ENCODE peak calls at places on chromosomes 2 and 18, in eight cellular contexts. One of them, this sample, is unnamed.
A peak's percentile ranks its signal among the peaks of the same experiment; 100 is the strongest.

GRCh38 chr2:85111819-85112281 is 21.3 kb upstream of the TCF7L1 start:
- DNase-seq in K562: no peak
- DNase-seq in cortex of kidney: no peak
- DNase-seq in NCI-H1105 treated with DMSO at 0.1 percent for 48 hours: no peak
- DNase-seq in HT1080: peak; percentile 65
- DNase-seq in COR-L47: no peak
- DNase-seq in esophagus squamous epithelium: no peak
- DNase-seq in stimulated activated CD4-positive, alpha-beta T cell treated with anti-CD3 and anti-CD28 coated beads, Interleukin-12 subunit alpha, Interleukin-12 subunit beta, amount 100 ng/mL, for 4 hours: no peak
- DNase-seq in this sample: no peak

GRCh38 chr2:152594022-152594712 is 123.1 kb downstream of the PRPF40A start:
- DNase-seq in K562: peak; percentile 59
- DNase-seq in cortex of kidney: no peak
- DNase-seq in NCI-H1105 treated with DMSO at 0.1 percent for 48 hours: no peak
- DNase-seq in HT1080: no peak
- DNase-seq in COR-L47: no peak
- DNase-seq in esophagus squamous epithelium: no peak
- DNase-seq in stimulated activated CD4-positive, alpha-beta T cell treated with anti-CD3 and anti-CD28 coated beads, Interleukin-12 subunit alpha, Interleukin-12 subunit beta, amount 100 ng/mL, for 4 hours: no peak
- DNase-seq in this sample: no peak

GRCh38 chr2:24702800-24703199 is 90.4 kb downstream of the PTRHD1 start:
- DNase-seq in K562: no peak
- DNase-seq in cortex of kidney: no peak
- DNase-seq in NCI-H1105 treated with DMSO at 0.1 percent for 48 hours: no peak
- DNase-seq in HT1080: peak; percentile 83
- DNase-seq in COR-L47: no peak
- DNase-seq in esophagus squamous epithelium: no peak
- DNase-seq in stimulated activated CD4-positive, alpha-beta T cell treated with anti-CD3 and anti-CD28 coated beads, Interleukin-12 subunit alpha, Interleukin-12 subunit beta, amount 100 ng/mL, for 4 hours: no peak
- DNase-seq in this sample: no peak

GRCh38 chr2:99317156-99317872 is 16.3 kb upstream of the LYG1 start:
- DNase-seq in K562: no peak
- DNase-seq in cortex of kidney: no peak
- DNase-seq in NCI-H1105 treated with DMSO at 0.1 percent for 48 hours: no peak
- DNase-seq in HT1080: no peak
- DNase-seq in COR-L47: no peak
- DNase-seq in esophagus squamous epithelium: no peak
- DNase-seq in stimulated activated CD4-positive, alpha-beta T cell treated with anti-CD3 and anti-CD28 coated beads, Interleukin-12 subunit alpha, Interleukin-12 subunit beta, amount 100 ng/mL, for 4 hours: no peak
- DNase-seq in this sample: no peak

GRCh38 chr2:128304715-128305554 is 13.7 kb downstream of the HS6ST1 start:
- DNase-seq in K562: peak; percentile 86
- DNase-seq in cortex of kidney: no peak
- DNase-seq in NCI-H1105 treated with DMSO at 0.1 percent for 48 hours: peak; percentile 95
- DNase-seq in HT1080: peak; percentile 77
- DNase-seq in COR-L47: peak; percentile 91
- DNase-seq in esophagus squamous epithelium: no peak
- DNase-seq in stimulated activated CD4-positive, alpha-beta T cell treated with anti-CD3 and anti-CD28 coated beads, Interleukin-12 subunit alpha, Interleukin-12 subunit beta, amount 100 ng/mL, for 4 hours: no peak
- DNase-seq in this sample: no peak

GRCh38 chr2:205460217-205460616 is 222.1 kb upstream of the NRP2 start:
- DNase-seq in K562: no peak
- DNase-seq in cortex of kidney: no peak
- DNase-seq in NCI-H1105 treated with DMSO at 0.1 percent for 48 hours: no peak
- DNase-seq in HT1080: no peak
- DNase-seq in COR-L47: no peak
- DNase-seq in esophagus squamous epithelium: no peak
- DNase-seq in stimulated activated CD4-positive, alpha-beta T cell treated with anti-CD3 and anti-CD28 coated beads, Interleukin-12 subunit alpha, Interleukin-12 subunit beta, amount 100 ng/mL, for 4 hours: no peak
- DNase-seq in this sample: no peak

GRCh38 chr2:191657977-191658376 is 20.0 kb upstream of the NABP1 start:
- DNase-seq in K562: no peak
- DNase-seq in cortex of kidney: no peak
- DNase-seq in NCI-H1105 treated with DMSO at 0.1 percent for 48 hours: no peak
- DNase-seq in HT1080: peak; percentile 36
- DNase-seq in COR-L47: no peak
- DNase-seq in esophagus squamous epithelium: no peak
- DNase-seq in stimulated activated CD4-positive, alpha-beta T cell treated with anti-CD3 and anti-CD28 coated beads, Interleukin-12 subunit alpha, Interleukin-12 subunit beta, amount 100 ng/mL, for 4 hours: no peak
- DNase-seq in this sample: no peak

GRCh38 chr2:71655498-71655897 is 202.1 kb downstream of the DYSF start:
- DNase-seq in K562: no peak
- DNase-seq in cortex of kidney: no peak
- DNase-seq in NCI-H1105 treated with DMSO at 0.1 percent for 48 hours: no peak
- DNase-seq in HT1080: no peak
- DNase-seq in COR-L47: no peak
- DNase-seq in esophagus squamous epithelium: no peak
- DNase-seq in stimulated activated CD4-positive, alpha-beta T cell treated with anti-CD3 and anti-CD28 coated beads, Interleukin-12 subunit alpha, Interleukin-12 subunit beta, amount 100 ng/mL, for 4 hours: no peak
- DNase-seq in this sample: no peak

GRCh38 chr2:218577482-218578220 is 9.0 kb downstream of the CNOT9 start:
- DNase-seq in K562: no peak
- DNase-seq in cortex of kidney: no peak
- DNase-seq in NCI-H1105 treated with DMSO at 0.1 percent for 48 hours: no peak
- DNase-seq in HT1080: no peak
- DNase-seq in COR-L47: no peak
- DNase-seq in esophagus squamous epithelium: no peak
- DNase-seq in stimulated activated CD4-positive, alpha-beta T cell treated with anti-CD3 and anti-CD28 coated beads, Interleukin-12 subunit alpha, Interleukin-12 subunit beta, amount 100 ng/mL, for 4 hours: no peak
- DNase-seq in this sample: no peak

GRCh38 chr18:5440297-5440696 is 103.5 kb downstream of the EPB41L3 start:
- DNase-seq in K562: no peak
- DNase-seq in cortex of kidney: no peak
- DNase-seq in NCI-H1105 treated with DMSO at 0.1 percent for 48 hours: no peak
- DNase-seq in HT1080: no peak
- DNase-seq in COR-L47: no peak
- DNase-seq in esophagus squamous epithelium: no peak
- DNase-seq in stimulated activated CD4-positive, alpha-beta T cell treated with anti-CD3 and anti-CD28 coated beads, Interleukin-12 subunit alpha, Interleukin-12 subunit beta, amount 100 ng/mL, for 4 hours: no peak
- DNase-seq in this sample: no peak

GRCh38 chr2:188078544-188078943 is 213.1 kb upstream of the GULP1 start:
- DNase-seq in K562: no peak
- DNase-seq in cortex of kidney: no peak
- DNase-seq in NCI-H1105 treated with DMSO at 0.1 percent for 48 hours: peak; percentile 55
- DNase-seq in HT1080: no peak
- DNase-seq in COR-L47: peak; percentile 50
- DNase-seq in esophagus squamous epithelium: no peak
- DNase-seq in stimulated activated CD4-positive, alpha-beta T cell treated with anti-CD3 and anti-CD28 coated beads, Interleukin-12 subunit alpha, Interleukin-12 subunit beta, amount 100 ng/mL, for 4 hours: no peak
- DNase-seq in this sample: no peak

GRCh38 chr2:70388813-70389212 is 86.9 kb upstream of the FAM136A start:
- DNase-seq in K562: no peak
- DNase-seq in cortex of kidney: no peak
- DNase-seq in NCI-H1105 treated with DMSO at 0.1 percent for 48 hours: no peak
- DNase-seq in HT1080: no peak
- DNase-seq in COR-L47: no peak
- DNase-seq in esophagus squamous epithelium: no peak
- DNase-seq in stimulated activated CD4-positive, alpha-beta T cell treated with anti-CD3 and anti-CD28 coated beads, Interleukin-12 subunit alpha, Interleukin-12 subunit beta, amount 100 ng/mL, for 4 hours: no peak
- DNase-seq in this sample: no peak

GRCh38 chr2:35220471-35220870 is 1135.1 kb upstream of the CRIM1 start:
- DNase-seq in K562: no peak
- DNase-seq in cortex of kidney: no peak
- DNase-seq in NCI-H1105 treated with DMSO at 0.1 percent for 48 hours: no peak
- DNase-seq in HT1080: peak; percentile 71
- DNase-seq in COR-L47: no peak
- DNase-seq in esophagus squamous epithelium: no peak
- DNase-seq in stimulated activated CD4-positive, alpha-beta T cell treated with anti-CD3 and anti-CD28 coated beads, Interleukin-12 subunit alpha, Interleukin-12 subunit beta, amount 100 ng/mL, for 4 hours: no peak
- DNase-seq in this sample: no peak

GRCh38 chr18:54828290-54828871 is at the start of gene RAB27B:
- DNase-seq in K562: peak; percentile 33
- DNase-seq in cortex of kidney: no peak
- DNase-seq in NCI-H1105 treated with DMSO at 0.1 percent for 48 hours: peak; percentile 85
- DNase-seq in HT1080: peak; percentile 94
- DNase-seq in COR-L47: peak; percentile 80
- DNase-seq in esophagus squamous epithelium: peak; percentile 11
- DNase-seq in stimulated activated CD4-positive, alpha-beta T cell treated with anti-CD3 and anti-CD28 coated beads, Interleukin-12 subunit alpha, Interleukin-12 subunit beta, amount 100 ng/mL, for 4 hours: peak; percentile 64
- DNase-seq in this sample: peak; percentile 78

GRCh38 chr2:139544452-139544851 is 764.3 kb upstream of the NXPH2 start:
- DNase-seq in K562: no peak
- DNase-seq in cortex of kidney: no peak
- DNase-seq in NCI-H1105 treated with DMSO at 0.1 percent for 48 hours: no peak
- DNase-seq in HT1080: no peak
- DNase-seq in COR-L47: no peak
- DNase-seq in esophagus squamous epithelium: no peak
- DNase-seq in stimulated activated CD4-positive, alpha-beta T cell treated with anti-CD3 and anti-CD28 coated beads, Interleukin-12 subunit alpha, Interleukin-12 subunit beta, amount 100 ng/mL, for 4 hours: no peak
- DNase-seq in this sample: no peak

GRCh38 chr2:212197776-212198175 is 340.8 kb downstream of the ERBB4 start:
- DNase-seq in K562: no peak
- DNase-seq in cortex of kidney: no peak
- DNase-seq in NCI-H1105 treated with DMSO at 0.1 percent for 48 hours: peak; percentile 45
- DNase-seq in HT1080: no peak
- DNase-seq in COR-L47: no peak
- DNase-seq in esophagus squamous epithelium: no peak
- DNase-seq in stimulated activated CD4-positive, alpha-beta T cell treated with anti-CD3 and anti-CD28 coated beads, Interleukin-12 subunit alpha, Interleukin-12 subunit beta, amount 100 ng/mL, for 4 hours: no peak
- DNase-seq in this sample: no peak

GRCh38 chr2:100413586-100413985 is 3.9 kb downstream of the CHST10 start:
- DNase-seq in K562: no peak
- DNase-seq in cortex of kidney: no peak
- DNase-seq in NCI-H1105 treated with DMSO at 0.1 percent for 48 hours: no peak
- DNase-seq in HT1080: no peak
- DNase-seq in COR-L47: no peak
- DNase-seq in esophagus squamous epithelium: no peak
- DNase-seq in stimulated activated CD4-positive, alpha-beta T cell treated with anti-CD3 and anti-CD28 coated beads, Interleukin-12 subunit alpha, Interleukin-12 subunit beta, amount 100 ng/mL, for 4 hours: no peak
- DNase-seq in this sample: no peak

GRCh38 chr2:198162276-198162675 is 357.9 kb downstream of the PLCL1 start:
- DNase-seq in K562: no peak
- DNase-seq in cortex of kidney: no peak
- DNase-seq in NCI-H1105 treated with DMSO at 0.1 percent for 48 hours: no peak
- DNase-seq in HT1080: no peak
- DNase-seq in COR-L47: no peak
- DNase-seq in esophagus squamous epithelium: no peak
- DNase-seq in stimulated activated CD4-positive, alpha-beta T cell treated with anti-CD3 and anti-CD28 coated beads, Interleukin-12 subunit alpha, Interleukin-12 subunit beta, amount 100 ng/mL, for 4 hours: no peak
- DNase-seq in this sample: no peak

GRCh38 chr2:20484810-20485611 is 38.1 kb downstream of the RHOB start:
- DNase-seq in K562: no peak
- DNase-seq in cortex of kidney: no peak
- DNase-seq in NCI-H1105 treated with DMSO at 0.1 percent for 48 hours: no peak
- DNase-seq in HT1080: no peak
- DNase-seq in COR-L47: no peak
- DNase-seq in esophagus squamous epithelium: no peak
- DNase-seq in stimulated activated CD4-positive, alpha-beta T cell treated with anti-CD3 and anti-CD28 coated beads, Interleukin-12 subunit alpha, Interleukin-12 subunit beta, amount 100 ng/mL, for 4 hours: no peak
- DNase-seq in this sample: no peak

GRCh38 chr2:230575640-230576324 is 136.9 kb upstream of the CAB39 start:
- DNase-seq in K562: peak; percentile 63
- DNase-seq in cortex of kidney: no peak
- DNase-seq in NCI-H1105 treated with DMSO at 0.1 percent for 48 hours: no peak
- DNase-seq in HT1080: peak; percentile 24
- DNase-seq in COR-L47: peak; percentile 13
- DNase-seq in esophagus squamous epithelium: no peak
- DNase-seq in stimulated activated CD4-positive, alpha-beta T cell treated with anti-CD3 and anti-CD28 coated beads, Interleukin-12 subunit alpha, Interleukin-12 subunit beta, amount 100 ng/mL, for 4 hours: peak; percentile 8
- DNase-seq in this sample: peak; percentile 41

GRCh38 chr2:4214444-4215295 is 511.3 kb downstream of the DCDC2C start:
- DNase-seq in K562: no peak
- DNase-seq in cortex of kidney: no peak
- DNase-seq in NCI-H1105 treated with DMSO at 0.1 percent for 48 hours: no peak
- DNase-seq in HT1080: peak; percentile 6
- DNase-seq in COR-L47: no peak
- DNase-seq in esophagus squamous epithelium: no peak
- DNase-seq in stimulated activated CD4-positive, alpha-beta T cell treated with anti-CD3 and anti-CD28 coated beads, Interleukin-12 subunit alpha, Interleukin-12 subunit beta, amount 100 ng/mL, for 4 hours: no peak
- DNase-seq in this sample: no peak

GRCh38 chr2:74881626-74882298 is 47.8 kb downstream of the HK2 start:
- DNase-seq in K562: no peak
- DNase-seq in cortex of kidney: no peak
- DNase-seq in NCI-H1105 treated with DMSO at 0.1 percent for 48 hours: no peak
- DNase-seq in HT1080: no peak
- DNase-seq in COR-L47: no peak
- DNase-seq in esophagus squamous epithelium: no peak
- DNase-seq in stimulated activated CD4-positive, alpha-beta T cell treated with anti-CD3 and anti-CD28 coated beads, Interleukin-12 subunit alpha, Interleukin-12 subunit beta, amount 100 ng/mL, for 4 hours: no peak
- DNase-seq in this sample: no peak

GRCh38 chr2:10414591-10414990 is 33.5 kb downstream of the ODC1 start:
- DNase-seq in K562: no peak
- DNase-seq in cortex of kidney: no peak
- DNase-seq in NCI-H1105 treated with DMSO at 0.1 percent for 48 hours: peak; percentile 91
- DNase-seq in HT1080: no peak
- DNase-seq in COR-L47: peak; percentile 89
- DNase-seq in esophagus squamous epithelium: no peak
- DNase-seq in stimulated activated CD4-positive, alpha-beta T cell treated with anti-CD3 and anti-CD28 coated beads, Interleukin-12 subunit alpha, Interleukin-12 subunit beta, amount 100 ng/mL, for 4 hours: no peak
- DNase-seq in this sample: no peak

GRCh38 chr2:11419781-11420180 is 46.2 kb downstream of the E2F6 start:
- DNase-seq in K562: no peak
- DNase-seq in cortex of kidney: no peak
- DNase-seq in NCI-H1105 treated with DMSO at 0.1 percent for 48 hours: no peak
- DNase-seq in HT1080: no peak
- DNase-seq in COR-L47: no peak
- DNase-seq in esophagus squamous epithelium: no peak
- DNase-seq in stimulated activated CD4-positive, alpha-beta T cell treated with anti-CD3 and anti-CD28 coated beads, Interleukin-12 subunit alpha, Interleukin-12 subunit beta, amount 100 ng/mL, for 4 hours: no peak
- DNase-seq in this sample: no peak

GRCh38 chr2:118118479-118118878 is 30.2 kb downstream of the INSIG2 start:
- DNase-seq in K562: no peak
- DNase-seq in cortex of kidney: no peak
- DNase-seq in NCI-H1105 treated with DMSO at 0.1 percent for 48 hours: no peak
- DNase-seq in HT1080: no peak
- DNase-seq in COR-L47: no peak
- DNase-seq in esophagus squamous epithelium: no peak
- DNase-seq in stimulated activated CD4-positive, alpha-beta T cell treated with anti-CD3 and anti-CD28 coated beads, Interleukin-12 subunit alpha, Interleukin-12 subunit beta, amount 100 ng/mL, for 4 hours: no peak
- DNase-seq in this sample: no peak

GRCh38 chr2:28387082-28387960 is 5.3 kb upstream of the FOSL2 start:
- DNase-seq in K562: no peak
- DNase-seq in cortex of kidney: no peak
- DNase-seq in NCI-H1105 treated with DMSO at 0.1 percent for 48 hours: no peak
- DNase-seq in HT1080: peak; percentile 76
- DNase-seq in COR-L47: no peak
- DNase-seq in esophagus squamous epithelium: no peak
- DNase-seq in stimulated activated CD4-positive, alpha-beta T cell treated with anti-CD3 and anti-CD28 coated beads, Interleukin-12 subunit alpha, Interleukin-12 subunit beta, amount 100 ng/mL, for 4 hours: no peak
- DNase-seq in this sample: no peak

GRCh38 chr2:23499419-23499818 is 114.4 kb downstream of the KLHL29 start:
- DNase-seq in K562: no peak
- DNase-seq in cortex of kidney: no peak
- DNase-seq in NCI-H1105 treated with DMSO at 0.1 percent for 48 hours: no peak
- DNase-seq in HT1080: no peak
- DNase-seq in COR-L47: no peak
- DNase-seq in esophagus squamous epithelium: no peak
- DNase-seq in stimulated activated CD4-positive, alpha-beta T cell treated with anti-CD3 and anti-CD28 coated beads, Interleukin-12 subunit alpha, Interleukin-12 subunit beta, amount 100 ng/mL, for 4 hours: no peak
- DNase-seq in this sample: no peak

GRCh38 chr2:45882707-45883106 is 231.2 kb downstream of the PRKCE start:
- DNase-seq in K562: no peak
- DNase-seq in cortex of kidney: no peak
- DNase-seq in NCI-H1105 treated with DMSO at 0.1 percent for 48 hours: no peak
- DNase-seq in HT1080: peak; percentile 14
- DNase-seq in COR-L47: no peak
- DNase-seq in esophagus squamous epithelium: no peak
- DNase-seq in stimulated activated CD4-positive, alpha-beta T cell treated with anti-CD3 and anti-CD28 coated beads, Interleukin-12 subunit alpha, Interleukin-12 subunit beta, amount 100 ng/mL, for 4 hours: no peak
- DNase-seq in this sample: no peak

GRCh38 chr2:31312898-31313297 is 78.9 kb downstream of the EHD3 start:
- DNase-seq in K562: no peak
- DNase-seq in cortex of kidney: no peak
- DNase-seq in NCI-H1105 treated with DMSO at 0.1 percent for 48 hours: no peak
- DNase-seq in HT1080: peak; percentile 61
- DNase-seq in COR-L47: no peak
- DNase-seq in esophagus squamous epithelium: no peak
- DNase-seq in stimulated activated CD4-positive, alpha-beta T cell treated with anti-CD3 and anti-CD28 coated beads, Interleukin-12 subunit alpha, Interleukin-12 subunit beta, amount 100 ng/mL, for 4 hours: no peak
- DNase-seq in this sample: no peak

GRCh38 chr2:239781461-239781860 is 243.7 kb downstream of the NDUFA10 start:
- DNase-seq in K562: no peak
- DNase-seq in cortex of kidney: no peak
- DNase-seq in NCI-H1105 treated with DMSO at 0.1 percent for 48 hours: no peak
- DNase-seq in HT1080: no peak
- DNase-seq in COR-L47: no peak
- DNase-seq in esophagus squamous epithelium: no peak
- DNase-seq in stimulated activated CD4-positive, alpha-beta T cell treated with anti-CD3 and anti-CD28 coated beads, Interleukin-12 subunit alpha, Interleukin-12 subunit beta, amount 100 ng/mL, for 4 hours: no peak
- DNase-seq in this sample: no peak

GRCh38 chr2:160269365-160269764 is 69.3 kb upstream of the ITGB6 start:
- DNase-seq in K562: no peak
- DNase-seq in cortex of kidney: no peak
- DNase-seq in NCI-H1105 treated with DMSO at 0.1 percent for 48 hours: no peak
- DNase-seq in HT1080: no peak
- DNase-seq in COR-L47: no peak
- DNase-seq in esophagus squamous epithelium: no peak
- DNase-seq in stimulated activated CD4-positive, alpha-beta T cell treated with anti-CD3 and anti-CD28 coated beads, Interleukin-12 subunit alpha, Interleukin-12 subunit beta, amount 100 ng/mL, for 4 hours: no peak
- DNase-seq in this sample: no peak

GRCh38 chr18:59024829-59025228 is 114.9 kb upstream of the SEC11C start:
- DNase-seq in K562: no peak
- DNase-seq in cortex of kidney: no peak
- DNase-seq in NCI-H1105 treated with DMSO at 0.1 percent for 48 hours: no peak
- DNase-seq in HT1080: no peak
- DNase-seq in COR-L47: no peak
- DNase-seq in esophagus squamous epithelium: no peak
- DNase-seq in stimulated activated CD4-positive, alpha-beta T cell treated with anti-CD3 and anti-CD28 coated beads, Interleukin-12 subunit alpha, Interleukin-12 subunit beta, amount 100 ng/mL, for 4 hours: no peak
- DNase-seq in this sample: no peak

GRCh38 chr18:48455555-48456478 is 46.6 kb upstream of the ZBTB7C start:
- DNase-seq in K562: no peak
- DNase-seq in cortex of kidney: no peak
- DNase-seq in NCI-H1105 treated with DMSO at 0.1 percent for 48 hours: no peak
- DNase-seq in HT1080: peak; percentile 98
- DNase-seq in COR-L47: no peak
- DNase-seq in esophagus squamous epithelium: no peak
- DNase-seq in stimulated activated CD4-positive, alpha-beta T cell treated with anti-CD3 and anti-CD28 coated beads, Interleukin-12 subunit alpha, Interleukin-12 subunit beta, amount 100 ng/mL, for 4 hours: no peak
- DNase-seq in this sample: no peak

GRCh38 chr2:61463769-61464475 is 7.0 kb downstream of the USP34 start:
- DNase-seq in K562: peak; percentile 33
- DNase-seq in cortex of kidney: no peak
- DNase-seq in NCI-H1105 treated with DMSO at 0.1 percent for 48 hours: no peak
- DNase-seq in HT1080: no peak
- DNase-seq in COR-L47: no peak
- DNase-seq in esophagus squamous epithelium: no peak
- DNase-seq in stimulated activated CD4-positive, alpha-beta T cell treated with anti-CD3 and anti-CD28 coated beads, Interleukin-12 subunit alpha, Interleukin-12 subunit beta, amount 100 ng/mL, for 4 hours: no peak
- DNase-seq in this sample: no peak

This sample was measured in natural killer cell.